ENCODE peak calls at places on chromosome 5, in seven cellular contexts. V is activated naive CD4-positive, alpha-beta T cell treated with anti-CD3 and anti-CD28 coated beads for 36 hours; M is activated T-cell treated with anti-CD3 and anti-CD28 coated beads for 1 hour; B is GM23248; U is lower leg skin; F is stimulated activated CD8-positive, alpha-beta memory T cell treated with anti-CD3 and anti-CD28 coated beads, Interleukin-12 subunit alpha, Interleukin-12 subunit beta, amount 100 ng/mL, for 1 hour; N is foreskin keratinocyte. Y is an unnamed sample.

GRCh38 chr5:109612278-109612905 is 77.3 kb upstream of the MAN2A1 start:
- DNase-seq in V (no peak), M (no peak), B (no peak), U (no peak), F (no peak), N (no peak), Y (no peak)

GRCh38 chr5:143569213-143569663 is 165.8 kb upstream of the NR3C1 start:
- DNase-seq in V (no peak), M (no peak), B (no peak), U (no peak), F (no peak), N (no peak), Y (no peak)

GRCh38 chr5:63963080-63963735 is 963 bp upstream of the HTR1A start:
- DNase-seq in V (peak; percentile 52), M (no peak), B (peak; percentile 88), U (no peak), F (no peak), N (peak; percentile 57), Y (peak; percentile 53)

GRCh38 chr5:157463621-157464407 is 3.8 kb downstream of the NIPAL4 start:
- DNase-seq in V (no peak), M (no peak), B (peak; percentile 70), U (peak; percentile 10), F (no peak), N (peak; percentile 84), Y (peak; percentile 67)

GRCh38 chr5:180790020-180790419 is 12.6 kb downstream of the MGAT1 start:
- DNase-seq in V (peak; percentile 50), M (no peak), B (no peak), U (peak; percentile 82), F (no peak), N (no peak), Y (no peak)

GRCh38 chr5:61051267-61051666 is 106.3 kb downstream of the NDUFAF2 start:
- DNase-seq in V (no peak), M (no peak), B (peak; percentile 65), U (no peak), F (no peak), N (peak; percentile 64), Y (peak; percentile 43)

GRCh38 chr5:31427013-31427783 is 104.7 kb downstream of the DROSHA start:
- DNase-seq in V (no peak), M (no peak), B (no peak), U (no peak), F (no peak), N (no peak), Y (no peak)

GRCh38 chr5:749101-749670 is 35.3 kb downstream of the ZDHHC11B start:
- DNase-seq in V (no peak), M (no peak), B (no peak), U (no peak), F (no peak), N (no peak), Y (no peak)

GRCh38 chr5:42950466-42951168 is 89.5 kb downstream of the ANXA2R start:
- DNase-seq in V (peak; percentile 83), M (peak; percentile 45), B (peak; percentile 99), U (peak; percentile 94), F (peak; percentile 53), N (peak; percentile 99), Y (peak; percentile 98)

GRCh38 chr5:80406980-80407734 is 707 bp upstream of the ZFYVE16 start:
- DNase-seq in V (peak; percentile 22), M (no peak), B (peak; percentile 47), U (peak; percentile 85), F (no peak), N (peak; percentile 29), Y (peak; percentile 12)

GRCh38 chr5:77560677-77561263 is 68.7 kb upstream of the WDR41 start:
- DNase-seq in V (no peak), M (no peak), B (peak; percentile 70), U (no peak), F (no peak), N (peak; percentile 36), Y (peak; percentile 34)

GRCh38 chr5:37703841-37704241 is 136.0 kb downstream of the GDNF start:
- DNase-seq in V (no peak), M (no peak), B (no peak), U (no peak), F (no peak), N (no peak), Y (no peak)

GRCh38 chr5:77906806-77907205 is 130.7 kb upstream of the TBCA start:
- DNase-seq in V (no peak), M (no peak), B (peak; percentile 80), U (no peak), F (no peak), N (peak; percentile 57), Y (peak; percentile 77)

GRCh38 chr5:38453506-38453905 is 102.9 kb downstream of the LIFR start:
- DNase-seq in V (peak; percentile 48), M (peak; percentile 10), B (no peak), U (peak; percentile 72), F (peak; percentile 16), N (no peak), Y (no peak)

GRCh38 chr5:126868961-126869451 is 92.1 kb downstream of the LMNB1 start:
- DNase-seq in V (peak; percentile 51), M (no peak), B (peak; percentile 72), U (no peak), F (no peak), N (no peak), Y (peak; percentile 3)

GRCh38 chr5:149937610-149938009 is 7.0 kb downstream of the PDE6A start:
- DNase-seq in V (no peak), M (no peak), B (peak; percentile 69), U (no peak), F (no peak), N (peak; percentile 75), Y (peak; percentile 77)

GRCh38 chr5:17336054-17336453 is 118.6 kb downstream of the BASP1 start:
- DNase-seq in V (no peak), M (no peak), B (no peak), U (no peak), F (no peak), N (no peak), Y (no peak)

GRCh38 chr5:4295663-4296339 is 700.2 kb downstream of the IRX1 start:
- DNase-seq in V (no peak), M (no peak), B (peak; percentile 6), U (no peak), F (no peak), N (peak; percentile 3), Y (peak; percentile 35)

GRCh38 chr5:53438486-53439472 is 41.6 kb upstream of the FST start:
- DNase-seq in V (no peak), M (no peak), B (peak; percentile 74), U (no peak), F (no peak), N (peak; percentile 68), Y (peak; percentile 64)

GRCh38 chr5:40683351-40683750 is 3.6 kb downstream of the PTGER4 start:
- DNase-seq in V (no peak), M (no peak), B (no peak), U (no peak), F (no peak), N (no peak), Y (no peak)

GRCh38 chr5:120734033-120734432 is 269.9 kb downstream of the PRR16 start:
- DNase-seq in V (no peak), M (no peak), B (peak; percentile 16), U (no peak), F (no peak), N (no peak), Y (no peak)

GRCh38 chr5:36722913-36723312 is 116.5 kb downstream of the SLC1A3 start:
- DNase-seq in V (peak; percentile 41), M (no peak), B (peak; percentile 21), U (no peak), F (no peak), N (no peak), Y (no peak)

GRCh38 chr5:135883441-135883840 is 12.2 kb downstream of the IL9 start:
- DNase-seq in V (peak; percentile 32), M (no peak), B (no peak), U (no peak), F (no peak), N (no peak), Y (no peak)

GRCh38 chr5:175689147-175689991 is 31.5 kb downstream of the HRH2 start:
- DNase-seq in V (no peak), M (no peak), B (peak; percentile 33), U (peak; percentile 90), F (no peak), N (peak; percentile 9), Y (peak; percentile 24)

GRCh38 chr5:1542755-1543154 is 19.0 kb upstream of the LPCAT1 start:
- DNase-seq in V (no peak), M (no peak), B (peak; percentile 87), U (peak; percentile 85), F (no peak), N (peak; percentile 98), Y (peak; percentile 91)

GRCh38 chr5:51395666-51396356 is 12.6 kb downstream of the ISL1 start:
- DNase-seq in V (no peak), M (no peak), B (no peak), U (no peak), F (no peak), N (no peak), Y (no peak)

GRCh38 chr5:67221487-67222242 is 25.1 kb upstream of the CD180 start:
- DNase-seq in V (peak; percentile 59), M (no peak), B (no peak), U (no peak), F (no peak), N (no peak), Y (no peak)

GRCh38 chr5:30839956-30840355 is 353.5 kb upstream of the CDH6 start:
- DNase-seq in V (no peak), M (no peak), B (no peak), U (no peak), F (no peak), N (no peak), Y (no peak)

GRCh38 chr5:66860199-66860975 is 264.2 kb downstream of the MAST4 start:
- DNase-seq in V (no peak), M (no peak), B (peak; percentile 32), U (no peak), F (no peak), N (no peak), Y (no peak)

GRCh38 chr5:13217636-13218035 is 726.9 kb downstream of the DNAH5 start:
- DNase-seq in V (no peak), M (no peak), B (no peak), U (no peak), F (no peak), N (no peak), Y (no peak)

GRCh38 chr5:154132718-154133307 is 57.7 kb upstream of the GALNT10 start:
- DNase-seq in V (no peak), M (no peak), B (no peak), U (no peak), F (no peak), N (no peak), Y (no peak)